ENCODE peak calls at places on chromosomes 7 and 10, in seven cellular contexts. One of them, this sample, is unnamed. For H3K4me1, the result is how much of the 10 kb centered on the place peaks cover.

GRCh38 chr10:77939561-77940001 is 13.0 kb upstream of the DLG5 start:
- DNase-seq in heart left ventricle: peak
- DNase-seq in neuronal stem cell: no peak
- DNase-seq in psoas muscle: peak
- DNase-seq in keratinocyte: no peak
- DNase-seq in HCT116: no peak
- DNase-seq in Peyer's patch: peak
- DNase-seq in this sample: peak

GRCh38 chr10:8006274-8006999 is 48.1 kb upstream of the GATA3 start:
- DNase-seq in keratinocyte: no peak
- DNase-seq in heart left ventricle: no peak
- DNase-seq in psoas muscle: no peak
- DNase-seq in neuronal stem cell: no peak
- DNase-seq in HCT116: no peak
- DNase-seq in Peyer's patch: no peak
- DNase-seq in this sample: no peak

GRCh38 chr7:129612112-129613015 is 844 bp downstream of the NRF1 start:
- DNase-seq in psoas muscle: peak
- DNase-seq in heart left ventricle: peak
- DNase-seq in Peyer's patch: peak
- DNase-seq in HCT116: no peak
- DNase-seq in neuronal stem cell: peak
- DNase-seq in keratinocyte: no peak
- DNase-seq in this sample: peak

GRCh38 chr7:112538859-112539258 is 58.1 kb downstream of the LSMEM1 start:
- DNase-seq in HCT116: no peak
- DNase-seq in psoas muscle: no peak
- DNase-seq in keratinocyte: no peak
- DNase-seq in heart left ventricle: no peak
- DNase-seq in Peyer's patch: no peak
- DNase-seq in neuronal stem cell: no peak
- DNase-seq in this sample: no peak

GRCh38 chr7:12670759-12671545 is 16.5 kb upstream of the ARL4A start:
- DNase-seq in HCT116: no peak
- DNase-seq in heart left ventricle: no peak
- DNase-seq in neuronal stem cell: no peak
- DNase-seq in keratinocyte: no peak
- DNase-seq in Peyer's patch: no peak
- DNase-seq in psoas muscle: no peak
- DNase-seq in this sample: no peak

GRCh38 chr10:130360826-130361311 is 224.7 kb downstream of the GLRX3 start:
- DNase-seq in HCT116: no peak
- DNase-seq in neuronal stem cell: no peak
- DNase-seq in psoas muscle: no peak
- DNase-seq in Peyer's patch: no peak
- DNase-seq in keratinocyte: no peak
- DNase-seq in heart left ventricle: no peak
- DNase-seq in this sample: no peak

GRCh38 chr7:45073843-45074737 is 14.7 kb downstream of the NACAD start:
- DNase-seq in heart left ventricle: peak
- DNase-seq in HCT116: no peak
- DNase-seq in psoas muscle: no peak
- DNase-seq in Peyer's patch: peak
- DNase-seq in neuronal stem cell: no peak
- DNase-seq in keratinocyte: no peak
- DNase-seq in this sample: peak

GRCh38 chr7:64612452-64612851 is 49.6 kb upstream of the ZNF680 start:
- DNase-seq in Peyer's patch: no peak
- DNase-seq in HCT116: no peak
- DNase-seq in keratinocyte: no peak
- DNase-seq in heart left ventricle: no peak
- DNase-seq in neuronal stem cell: no peak
- DNase-seq in psoas muscle: no peak
- DNase-seq in this sample: no peak

GRCh38 chr7:97770845-97771244 is 39.0 kb downstream of the TAC1 start:
- DNase-seq in neuronal stem cell: no peak
- DNase-seq in heart left ventricle: no peak
- DNase-seq in keratinocyte: no peak
- DNase-seq in Peyer's patch: no peak
- DNase-seq in psoas muscle: no peak
- DNase-seq in HCT116: no peak
- DNase-seq in this sample: no peak

GRCh38 chr10:85575441-85575840 is 791.2 kb downstream of the GRID1 start:
- DNase-seq in psoas muscle: no peak
- DNase-seq in heart left ventricle: no peak
- DNase-seq in Peyer's patch: no peak
- DNase-seq in neuronal stem cell: no peak
- DNase-seq in keratinocyte: no peak
- DNase-seq in HCT116: no peak
- DNase-seq in this sample: no peak

GRCh38 chr10:85580585-85580984 is 786.0 kb downstream of the GRID1 start:
- DNase-seq in psoas muscle: no peak
- DNase-seq in HCT116: no peak
- DNase-seq in keratinocyte: no peak
- DNase-seq in Peyer's patch: no peak
- DNase-seq in heart left ventricle: no peak
- DNase-seq in neuronal stem cell: no peak
- DNase-seq in this sample: no peak

GRCh38 chr10:85581357-85581756 is 785.2 kb downstream of the GRID1 start:
- DNase-seq in neuronal stem cell: no peak
- DNase-seq in Peyer's patch: no peak
- DNase-seq in heart left ventricle: no peak
- DNase-seq in keratinocyte: no peak
- DNase-seq in HCT116: no peak
- DNase-seq in psoas muscle: no peak
- DNase-seq in this sample: no peak
- H3K4me1 ChIP-seq in neuronal stem cell: under half
- H3K4me1 ChIP-seq in Peyer's patch: under half
- H3K4me1 ChIP-seq in heart left ventricle: under half
- H3K4me1 ChIP-seq in keratinocyte: under half
- H3K4me1 ChIP-seq in HCT116: under half
- H3K4me1 ChIP-seq in psoas muscle: under half
- H3K4me1 ChIP-seq in this sample: under half

DNA sequence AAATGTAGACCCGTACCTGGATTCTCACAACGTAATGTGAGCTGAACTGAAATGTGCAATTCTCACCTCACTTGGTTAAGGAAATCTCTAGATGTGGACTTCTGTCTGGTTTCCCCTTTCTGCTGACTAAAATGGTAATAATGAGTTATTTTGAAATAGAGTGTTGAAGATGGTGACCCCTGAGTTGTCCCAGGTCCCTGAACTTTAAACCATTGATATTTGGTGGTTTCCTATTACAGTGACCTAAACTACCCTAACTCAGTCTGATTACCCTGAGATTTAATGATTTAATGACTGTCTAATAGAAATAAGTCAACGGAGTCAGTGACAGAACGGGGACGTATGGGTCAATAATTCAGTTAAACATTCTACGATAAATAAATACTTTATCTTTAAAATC is 845.9 kb downstream of the PCDH15 start:
- DNase-seq in Peyer's patch: no peak
- DNase-seq in HCT116: no peak
- DNase-seq in keratinocyte: no peak
- DNase-seq in psoas muscle: no peak
- DNase-seq in heart left ventricle: no peak
- DNase-seq in neuronal stem cell: no peak
- DNase-seq in this sample: no peak
- H3K4me1 ChIP-seq in Peyer's patch: under half
- H3K4me1 ChIP-seq in HCT116: under half
- H3K4me1 ChIP-seq in keratinocyte: under half
- H3K4me1 ChIP-seq in psoas muscle: under half
- H3K4me1 ChIP-seq in heart left ventricle: under half
- H3K4me1 ChIP-seq in neuronal stem cell: under half
- H3K4me1 ChIP-seq in this sample: under half

DNA sequence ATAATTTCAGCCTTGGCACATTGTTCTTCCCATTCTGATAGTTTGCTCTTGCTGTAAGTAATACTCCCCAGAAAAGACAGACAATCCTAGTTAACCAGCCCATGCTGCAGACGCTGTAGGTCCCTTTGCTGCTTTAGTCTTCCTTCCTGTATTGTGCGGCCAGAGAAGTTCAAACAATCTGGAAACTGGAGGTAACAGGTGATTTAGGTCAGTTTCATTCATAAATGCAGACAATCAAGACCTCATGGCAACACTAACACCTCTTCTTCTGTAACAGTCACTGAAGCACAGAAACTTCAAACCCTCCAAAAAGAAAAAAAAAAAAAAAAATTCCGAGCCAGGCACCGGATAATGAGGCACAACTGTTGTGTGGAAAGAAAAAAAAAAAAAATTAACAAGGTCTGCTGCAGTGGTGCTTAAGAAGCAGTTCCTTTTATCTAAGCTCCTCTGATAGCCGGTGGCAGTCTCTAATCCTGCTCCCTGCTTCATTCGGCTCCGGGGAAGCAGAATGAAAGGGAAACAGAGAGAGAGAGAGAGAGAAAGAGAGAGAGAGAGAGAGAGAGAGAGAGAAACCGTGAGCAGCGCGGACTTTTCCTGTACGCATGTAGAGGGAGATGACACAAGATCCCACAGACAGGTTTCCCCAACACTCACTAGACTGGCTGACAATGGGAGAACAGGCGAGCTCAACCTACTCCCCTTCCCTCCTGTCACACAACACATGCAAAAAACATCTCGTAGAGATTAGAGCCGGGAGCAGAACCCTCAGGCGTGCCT is at the start of gene SEMA3A:
- DNase-seq in neuronal stem cell: peak
- DNase-seq in Peyer's patch: peak
- DNase-seq in psoas muscle: no peak
- DNase-seq in HCT116: peak
- DNase-seq in keratinocyte: no peak
- DNase-seq in heart left ventricle: no peak
- DNase-seq in this sample: peak
- H3K4me1 ChIP-seq in neuronal stem cell: under half
- H3K4me1 ChIP-seq in Peyer's patch: under half
- H3K4me1 ChIP-seq in psoas muscle: under half
- H3K4me1 ChIP-seq in HCT116: under half
- H3K4me1 ChIP-seq in keratinocyte: under half
- H3K4me1 ChIP-seq in heart left ventricle: under half
- H3K4me1 ChIP-seq in this sample: under half

GRCh38 chr10:90226526-90226925 is 525.1 kb downstream of the KIF20B start:
- DNase-seq in Peyer's patch: no peak
- DNase-seq in HCT116: no peak
- DNase-seq in heart left ventricle: no peak
- DNase-seq in keratinocyte: no peak
- DNase-seq in neuronal stem cell: no peak
- DNase-seq in psoas muscle: no peak
- DNase-seq in this sample: no peak
- H3K4me1 ChIP-seq in Peyer's patch: under half
- H3K4me1 ChIP-seq in HCT116: under half
- H3K4me1 ChIP-seq in heart left ventricle: under half
- H3K4me1 ChIP-seq in keratinocyte: under half
- H3K4me1 ChIP-seq in neuronal stem cell: under half
- H3K4me1 ChIP-seq in psoas muscle: under half
- H3K4me1 ChIP-seq in this sample: under half

DNA sequence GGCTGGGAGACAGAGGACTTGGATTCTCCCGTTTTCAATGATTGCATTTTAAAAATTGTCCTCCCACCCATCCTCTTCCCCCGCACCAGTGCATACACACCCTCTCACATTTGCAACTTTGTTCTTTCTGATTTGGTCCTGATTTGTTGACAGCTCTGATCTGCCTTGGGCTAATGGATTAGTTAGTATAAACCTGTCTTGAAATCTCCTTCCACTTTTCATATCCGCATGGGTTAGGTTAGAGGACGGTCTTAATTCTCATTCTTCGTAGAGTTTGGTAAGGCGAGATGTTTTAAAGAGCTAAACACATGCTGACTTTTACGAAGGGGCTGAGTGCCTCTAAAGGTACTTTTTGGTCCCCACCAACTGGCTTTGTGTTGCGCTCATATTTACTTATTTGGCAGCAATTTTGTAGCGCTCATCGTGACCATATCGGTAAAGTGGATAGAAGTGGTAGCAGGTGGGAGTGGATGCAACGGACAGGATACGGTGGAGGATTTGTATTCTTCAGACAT is 1.1 kb downstream of the AHR start:
- DNase-seq in HCT116: no peak
- DNase-seq in Peyer's patch: peak
- DNase-seq in psoas muscle: no peak
- DNase-seq in heart left ventricle: no peak
- DNase-seq in neuronal stem cell: peak
- DNase-seq in keratinocyte: no peak
- DNase-seq in this sample: no peak
- H3K4me1 ChIP-seq in HCT116: under half
- H3K4me1 ChIP-seq in Peyer's patch: under half
- H3K4me1 ChIP-seq in psoas muscle: under half
- H3K4me1 ChIP-seq in heart left ventricle: half or more
- H3K4me1 ChIP-seq in neuronal stem cell: under half
- H3K4me1 ChIP-seq in keratinocyte: under half
- H3K4me1 ChIP-seq in this sample: under half

DNA sequence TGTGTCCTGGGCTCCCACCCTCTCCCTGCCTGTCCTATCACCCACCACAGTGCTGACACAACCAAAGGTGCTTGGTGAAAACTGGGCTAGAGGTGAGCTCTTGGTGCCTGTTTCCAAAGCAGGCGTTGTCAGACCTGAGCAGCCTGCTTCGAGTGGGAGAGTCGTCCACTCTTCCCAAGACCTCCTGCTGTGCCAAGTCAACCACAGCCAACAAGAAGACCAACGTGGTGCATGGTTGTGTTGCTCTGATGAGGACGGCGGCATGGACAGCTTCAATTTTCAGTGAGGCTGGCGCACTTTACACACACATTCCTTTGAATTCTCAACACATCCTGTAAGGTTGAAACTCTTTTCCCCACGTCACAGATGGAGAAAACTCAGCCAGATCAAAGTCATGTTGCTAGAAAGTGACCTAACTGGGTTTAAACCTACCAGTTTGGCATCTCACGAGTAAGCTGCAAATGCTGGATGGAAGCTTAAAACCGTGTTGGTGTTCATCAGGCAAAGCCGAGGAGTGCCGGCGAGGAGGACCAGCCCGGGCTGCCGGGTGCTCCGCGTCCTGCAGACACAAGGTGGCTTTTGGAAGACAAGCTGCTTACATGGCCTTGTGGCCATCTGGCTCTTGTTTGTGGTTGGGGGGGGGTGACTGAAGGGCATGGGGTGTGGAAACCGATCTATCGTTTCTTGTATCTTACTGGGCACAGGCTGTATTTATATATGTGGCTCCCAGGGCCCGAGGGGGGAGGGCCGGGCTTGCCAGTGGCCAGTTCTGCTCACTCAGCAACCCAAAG is 39.3 kb downstream of the INSIG1 start:
- DNase-seq in HCT116: no peak
- DNase-seq in psoas muscle: no peak
- DNase-seq in Peyer's patch: no peak
- DNase-seq in keratinocyte: no peak
- DNase-seq in heart left ventricle: no peak
- DNase-seq in neuronal stem cell: no peak
- DNase-seq in this sample: peak
- H3K4me1 ChIP-seq in HCT116: under half
- H3K4me1 ChIP-seq in psoas muscle: under half
- H3K4me1 ChIP-seq in Peyer's patch: under half
- H3K4me1 ChIP-seq in keratinocyte: under half
- H3K4me1 ChIP-seq in heart left ventricle: under half
- H3K4me1 ChIP-seq in neuronal stem cell: under half
- H3K4me1 ChIP-seq in this sample: under half

GRCh38 chr10:43067391-43068135 is 9.3 kb upstream of the RET start:
- DNase-seq in keratinocyte: no peak
- DNase-seq in neuronal stem cell: no peak
- DNase-seq in HCT116: no peak
- DNase-seq in heart left ventricle: peak
- DNase-seq in psoas muscle: no peak
- DNase-seq in Peyer's patch: no peak
- DNase-seq in this sample: no peak
- H3K4me1 ChIP-seq in keratinocyte: under half
- H3K4me1 ChIP-seq in neuronal stem cell: under half
- H3K4me1 ChIP-seq in HCT116: under half
- H3K4me1 ChIP-seq in heart left ventricle: under half
- H3K4me1 ChIP-seq in psoas muscle: under half
- H3K4me1 ChIP-seq in Peyer's patch: under half
- H3K4me1 ChIP-seq in this sample: under half

GRCh38 chr7:131546126-131546525 is 10.3 kb downstream of the PODXL start:
- DNase-seq in Peyer's patch: peak
- DNase-seq in HCT116: no peak
- DNase-seq in keratinocyte: no peak
- DNase-seq in neuronal stem cell: no peak
- DNase-seq in heart left ventricle: no peak
- DNase-seq in psoas muscle: no peak
- DNase-seq in this sample: no peak
- H3K4me1 ChIP-seq in Peyer's patch: under half
- H3K4me1 ChIP-seq in HCT116: half or more
- H3K4me1 ChIP-seq in keratinocyte: under half
- H3K4me1 ChIP-seq in neuronal stem cell: under half
- H3K4me1 ChIP-seq in heart left ventricle: under half
- H3K4me1 ChIP-seq in psoas muscle: under half
- H3K4me1 ChIP-seq in this sample: under half